ENCODE peak calls at places on chromosomes 5 and 9, in nine cellular contexts. One of them, this sample, is unnamed.

GRCh38 chr5:73120222-73121108 is at the start of gene TMEM171:
- DNase-seq in tibial nerve: no peak
- DNase-seq in fibroblast of lung: peak; percentile 50
- DNase-seq in hepatocyte: peak; percentile 79
- DNase-seq in vagina: no peak
- DNase-seq in heart left ventricle: no peak
- DNase-seq in CD4-positive, CD25-positive, alpha-beta regulatory T cell: no peak
- DNase-seq in Peyer's patch: peak; percentile 82
- DNase-seq in endothelial cell of umbilical vein: peak; percentile 37
- DNase-seq in this sample: peak; percentile 15

GRCh38 chr9:16519001-16519400 is 351.5 kb downstream of the BNC2 start:
- DNase-seq in tibial nerve: no peak
- DNase-seq in fibroblast of lung: no peak
- DNase-seq in hepatocyte: no peak
- DNase-seq in vagina: no peak
- DNase-seq in heart left ventricle: no peak
- DNase-seq in CD4-positive, CD25-positive, alpha-beta regulatory T cell: no peak
- DNase-seq in Peyer's patch: no peak
- DNase-seq in endothelial cell of umbilical vein: no peak
- DNase-seq in this sample: no peak

GRCh38 chr9:77864096-77864889 is 167.3 kb downstream of the GNAQ start:
- DNase-seq in tibial nerve: no peak
- DNase-seq in fibroblast of lung: peak; percentile 34
- DNase-seq in hepatocyte: no peak
- DNase-seq in vagina: no peak
- DNase-seq in heart left ventricle: no peak
- DNase-seq in CD4-positive, CD25-positive, alpha-beta regulatory T cell: no peak
- DNase-seq in Peyer's patch: peak; percentile 54
- DNase-seq in endothelial cell of umbilical vein: no peak
- DNase-seq in this sample: no peak

GRCh38 chr5:170151105-170151831 is 45.6 kb downstream of the FOXI1 start:
- DNase-seq in tibial nerve: no peak
- DNase-seq in fibroblast of lung: peak; percentile 90
- DNase-seq in hepatocyte: peak; percentile 51
- DNase-seq in vagina: peak; percentile 42
- DNase-seq in heart left ventricle: peak; percentile 59
- DNase-seq in CD4-positive, CD25-positive, alpha-beta regulatory T cell: no peak
- DNase-seq in Peyer's patch: no peak
- DNase-seq in endothelial cell of umbilical vein: peak; percentile 88
- DNase-seq in this sample: no peak

GRCh38 chr9:83956288-83957028 is 23.6 kb downstream of the HNRNPK start:
- DNase-seq in tibial nerve: peak; percentile 57
- DNase-seq in fibroblast of lung: peak; percentile 63
- DNase-seq in hepatocyte: no peak
- DNase-seq in vagina: no peak
- DNase-seq in heart left ventricle: peak; percentile 78
- DNase-seq in CD4-positive, CD25-positive, alpha-beta regulatory T cell: peak; percentile 44
- DNase-seq in Peyer's patch: peak; percentile 94
- DNase-seq in endothelial cell of umbilical vein: no peak
- DNase-seq in this sample: peak; percentile 59

GRCh38 chr5:6734243-6734695 is 21.0 kb downstream of the TENT4A start:
- DNase-seq in tibial nerve: peak; percentile 18
- DNase-seq in fibroblast of lung: peak; percentile 67
- DNase-seq in hepatocyte: no peak
- DNase-seq in vagina: no peak
- DNase-seq in heart left ventricle: peak; percentile 48
- DNase-seq in CD4-positive, CD25-positive, alpha-beta regulatory T cell: no peak
- DNase-seq in Peyer's patch: peak; percentile 46
- DNase-seq in endothelial cell of umbilical vein: no peak
- DNase-seq in this sample: no peak

GRCh38 chr5:14003513-14003912 is 59.0 kb upstream of the DNAH5 start:
- DNase-seq in tibial nerve: no peak
- DNase-seq in fibroblast of lung: no peak
- DNase-seq in hepatocyte: no peak
- DNase-seq in vagina: no peak
- DNase-seq in heart left ventricle: no peak
- DNase-seq in CD4-positive, CD25-positive, alpha-beta regulatory T cell: no peak
- DNase-seq in Peyer's patch: no peak
- DNase-seq in endothelial cell of umbilical vein: no peak
- DNase-seq in this sample: no peak

GRCh38 chr9:124480621-124480981 is 26.6 kb downstream of the NR5A1 start:
- DNase-seq in tibial nerve: no peak
- DNase-seq in fibroblast of lung: no peak
- DNase-seq in hepatocyte: peak; percentile 56
- DNase-seq in vagina: no peak
- DNase-seq in heart left ventricle: no peak
- DNase-seq in CD4-positive, CD25-positive, alpha-beta regulatory T cell: no peak
- DNase-seq in Peyer's patch: no peak
- DNase-seq in endothelial cell of umbilical vein: peak; percentile 14
- DNase-seq in this sample: no peak

DNA sequence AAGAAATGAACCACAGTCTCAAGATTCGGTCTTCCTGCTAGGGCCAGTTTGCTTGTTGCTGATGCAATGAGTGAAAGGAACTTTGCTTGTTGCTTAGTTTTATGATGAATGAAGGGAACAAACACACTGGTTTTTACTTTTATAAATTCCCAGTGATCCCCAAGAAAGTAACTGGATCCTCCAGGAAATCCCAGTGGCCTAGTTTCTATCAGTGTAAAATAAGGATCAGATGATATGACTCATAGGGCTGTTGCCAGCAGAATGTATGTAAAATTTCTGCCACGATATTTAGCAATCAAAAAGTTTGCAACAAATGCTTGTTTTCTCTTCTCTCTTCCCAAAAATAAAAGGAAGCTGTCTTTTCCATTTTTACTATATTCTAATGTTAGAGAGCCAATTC is 160.1 kb upstream of the CDKN2B start:
- DNase-seq in tibial nerve: no peak
- DNase-seq in fibroblast of lung: peak; percentile 45
- DNase-seq in hepatocyte: no peak
- DNase-seq in vagina: no peak
- DNase-seq in heart left ventricle: no peak
- DNase-seq in CD4-positive, CD25-positive, alpha-beta regulatory T cell: no peak
- DNase-seq in Peyer's patch: no peak
- DNase-seq in endothelial cell of umbilical vein: no peak
- DNase-seq in this sample: no peak
- H3K4me1 ChIP-seq in tibial nerve: no peaks in the 10 kb centered on the region
- H3K4me1 ChIP-seq in fibroblast of lung: peaks cover 3% of the 10 kb centered on the region
- H3K4me1 ChIP-seq in hepatocyte: peaks cover 14% of the 10 kb centered on the region
- H3K4me1 ChIP-seq in vagina: no peaks in the 10 kb centered on the region
- H3K4me1 ChIP-seq in heart left ventricle: peaks cover 21% of the 10 kb centered on the region
- H3K4me1 ChIP-seq in CD4-positive, CD25-positive, alpha-beta regulatory T cell: no peaks in the 10 kb centered on the region
- H3K4me1 ChIP-seq in Peyer's patch: no peaks in the 10 kb centered on the region
- H3K4me1 ChIP-seq in endothelial cell of umbilical vein: no peaks in the 10 kb centered on the region
- H3K4me1 ChIP-seq in this sample: no peaks in the 10 kb centered on the region

DNA sequence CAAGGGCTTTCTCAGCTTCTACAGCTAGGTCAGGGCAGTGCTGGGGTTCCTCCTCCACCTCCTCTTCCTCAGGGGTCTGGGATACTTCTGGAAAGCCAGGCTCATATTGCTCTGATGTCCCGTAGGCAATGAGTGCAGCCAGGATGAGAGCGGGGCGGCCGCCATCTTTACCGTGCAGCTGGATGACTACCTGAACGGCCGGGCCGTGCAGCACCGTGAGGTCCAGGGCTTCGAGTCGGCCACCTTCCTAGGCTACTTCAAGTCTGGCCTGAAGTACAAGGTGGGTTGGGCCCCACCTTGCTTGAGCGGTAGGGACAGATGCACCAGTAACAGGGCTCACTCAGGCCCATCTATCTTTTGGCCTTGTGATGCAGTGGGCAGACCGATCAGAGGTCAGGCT is 34.8 kb downstream of the GSN start:
- DNase-seq in tibial nerve: no peak
- DNase-seq in fibroblast of lung: no peak
- DNase-seq in hepatocyte: no peak
- DNase-seq in vagina: no peak
- DNase-seq in heart left ventricle: no peak
- DNase-seq in CD4-positive, CD25-positive, alpha-beta regulatory T cell: no peak
- DNase-seq in Peyer's patch: no peak
- DNase-seq in endothelial cell of umbilical vein: no peak
- DNase-seq in this sample: no peak
- H3K4me3 ChIP-seq in tibial nerve: peak overlapping the region; percentile 62
- H3K4me3 ChIP-seq in fibroblast of lung: no peak overlapping the region
- H3K4me3 ChIP-seq in hepatocyte: no peak overlapping the region
- H3K4me3 ChIP-seq in vagina: peak overlapping the region; percentile 60
- H3K4me3 ChIP-seq in heart left ventricle: peak overlapping the region; percentile 45
- H3K4me3 ChIP-seq in CD4-positive, CD25-positive, alpha-beta regulatory T cell: no peak overlapping the region
- H3K4me3 ChIP-seq in Peyer's patch: peak overlapping the region; percentile 24
- H3K4me3 ChIP-seq in endothelial cell of umbilical vein: no peak overlapping the region
- H3K4me3 ChIP-seq in this sample: no peak overlapping the region

GRCh38 chr9:129671065-129671464 is 5.6 kb downstream of the PRRX2 start:
- DNase-seq in tibial nerve: no peak
- DNase-seq in fibroblast of lung: no peak
- DNase-seq in hepatocyte: no peak
- DNase-seq in vagina: no peak
- DNase-seq in heart left ventricle: no peak
- DNase-seq in CD4-positive, CD25-positive, alpha-beta regulatory T cell: no peak
- DNase-seq in Peyer's patch: no peak
- DNase-seq in endothelial cell of umbilical vein: no peak
- DNase-seq in this sample: no peak
- H3K27me3 ChIP-seq in tibial nerve: no peaks in the 10 kb centered on the region
- H3K27me3 ChIP-seq in fibroblast of lung: no peaks in the 10 kb centered on the region
- H3K27me3 ChIP-seq in hepatocyte: peaks cover 10% of the 10 kb centered on the region
- H3K27me3 ChIP-seq in vagina: no peaks in the 10 kb centered on the region
- H3K27me3 ChIP-seq in heart left ventricle: peaks cover 14% of the 10 kb centered on the region
- H3K27me3 ChIP-seq in CD4-positive, CD25-positive, alpha-beta regulatory T cell: no peaks in the 10 kb centered on the region
- H3K27me3 ChIP-seq in Peyer's patch: peaks cover 9% of the 10 kb centered on the region
- H3K27me3 ChIP-seq in endothelial cell of umbilical vein: peaks cover 7% of the 10 kb centered on the region
- H3K27me3 ChIP-seq in this sample: no peaks in the 10 kb centered on the region

GRCh38 chr5:179960204-179960831 is 52.6 kb upstream of the TBC1D9B start:
- DNase-seq in tibial nerve: no peak
- DNase-seq in fibroblast of lung: no peak
- DNase-seq in hepatocyte: no peak
- DNase-seq in vagina: no peak
- DNase-seq in heart left ventricle: no peak
- DNase-seq in CD4-positive, CD25-positive, alpha-beta regulatory T cell: no peak
- DNase-seq in Peyer's patch: no peak
- DNase-seq in endothelial cell of umbilical vein: no peak
- DNase-seq in this sample: no peak

GRCh38 chr5:179955630-179956029 is 47.9 kb upstream of the TBC1D9B start:
- DNase-seq in tibial nerve: no peak
- DNase-seq in fibroblast of lung: no peak
- DNase-seq in hepatocyte: no peak
- DNase-seq in vagina: no peak
- DNase-seq in heart left ventricle: no peak
- DNase-seq in CD4-positive, CD25-positive, alpha-beta regulatory T cell: no peak
- DNase-seq in Peyer's patch: no peak
- DNase-seq in endothelial cell of umbilical vein: no peak
- DNase-seq in this sample: no peak

GRCh38 chr5:179953934-179954833 is 46.5 kb upstream of the TBC1D9B start:
- DNase-seq in tibial nerve: no peak
- DNase-seq in fibroblast of lung: no peak
- DNase-seq in hepatocyte: no peak
- DNase-seq in vagina: no peak
- DNase-seq in heart left ventricle: no peak
- DNase-seq in CD4-positive, CD25-positive, alpha-beta regulatory T cell: no peak
- DNase-seq in Peyer's patch: no peak
- DNase-seq in endothelial cell of umbilical vein: no peak
- DNase-seq in this sample: no peak

GRCh38 chr5:179959627-179960026 is 51.9 kb upstream of the TBC1D9B start:
- DNase-seq in tibial nerve: no peak
- DNase-seq in fibroblast of lung: no peak
- DNase-seq in hepatocyte: no peak
- DNase-seq in vagina: no peak
- DNase-seq in heart left ventricle: no peak
- DNase-seq in CD4-positive, CD25-positive, alpha-beta regulatory T cell: no peak
- DNase-seq in Peyer's patch: no peak
- DNase-seq in endothelial cell of umbilical vein: no peak
- DNase-seq in this sample: no peak

GRCh38 chr5:179955062-179955461 is 47.4 kb upstream of the TBC1D9B start:
- DNase-seq in tibial nerve: no peak
- DNase-seq in fibroblast of lung: no peak
- DNase-seq in hepatocyte: no peak
- DNase-seq in vagina: no peak
- DNase-seq in heart left ventricle: no peak
- DNase-seq in CD4-positive, CD25-positive, alpha-beta regulatory T cell: no peak
- DNase-seq in Peyer's patch: no peak
- DNase-seq in endothelial cell of umbilical vein: no peak
- DNase-seq in this sample: no peak
- H3K4me1 ChIP-seq in tibial nerve: no peaks in the 10 kb centered on the region
- H3K4me1 ChIP-seq in fibroblast of lung: no peaks in the 10 kb centered on the region
- H3K4me1 ChIP-seq in hepatocyte: no peaks in the 10 kb centered on the region
- H3K4me1 ChIP-seq in vagina: no peaks in the 10 kb centered on the region
- H3K4me1 ChIP-seq in heart left ventricle: peaks cover 11% of the 10 kb centered on the region
- H3K4me1 ChIP-seq in CD4-positive, CD25-positive, alpha-beta regulatory T cell: no peaks in the 10 kb centered on the region
- H3K4me1 ChIP-seq in Peyer's patch: no peaks in the 10 kb centered on the region
- H3K4me1 ChIP-seq in endothelial cell of umbilical vein: no peaks in the 10 kb centered on the region
- H3K4me1 ChIP-seq in this sample: no peaks in the 10 kb centered on the region